ENCODE peak calls at places on chromosomes 7 and 10, in six cellular contexts. One of them, this sample, is unnamed.

GRCh38 chr7:128108129-128108528 is 76.9 kb upstream of the LRRC4 start:
- DNase-seq in SK-N-SH: peak; percentile 77
- DNase-seq in neural progenitor cell: no peak
- DNase-seq in PC-3: no peak
- DNase-seq in HCT116: no peak
- DNase-seq in MM.1S: peak; percentile 10
- DNase-seq in this sample: no peak

GRCh38 chr10:8726087-8726486 is 671.6 kb downstream of the GATA3 start:
- DNase-seq in SK-N-SH: no peak
- DNase-seq in neural progenitor cell: no peak
- DNase-seq in PC-3: peak; percentile 73
- DNase-seq in HCT116: no peak
- DNase-seq in MM.1S: no peak
- DNase-seq in this sample: no peak

GRCh38 chr10:70505908-70506307 is 27.3 kb downstream of the PALD1 start:
- DNase-seq in SK-N-SH: no peak
- DNase-seq in neural progenitor cell: no peak
- DNase-seq in PC-3: no peak
- DNase-seq in HCT116: no peak
- DNase-seq in MM.1S: no peak
- DNase-seq in this sample: no peak

GRCh38 chr7:99525713-99526440 is 21.4 kb downstream of the ZKSCAN5 start:
- DNase-seq in SK-N-SH: no peak
- DNase-seq in neural progenitor cell: peak; percentile 17
- DNase-seq in PC-3: peak; percentile 42
- DNase-seq in HCT116: peak; percentile 13
- DNase-seq in MM.1S: no peak
- DNase-seq in this sample: peak; percentile 32

GRCh38 chr7:112395893-112396292 is 54.4 kb upstream of the IFRD1 start:
- DNase-seq in SK-N-SH: no peak
- DNase-seq in neural progenitor cell: no peak
- DNase-seq in PC-3: no peak
- DNase-seq in HCT116: no peak
- DNase-seq in MM.1S: no peak
- DNase-seq in this sample: no peak

GRCh38 chr7:40815512-40815911 is 680.7 kb downstream of the SUGCT start:
- DNase-seq in SK-N-SH: no peak
- DNase-seq in neural progenitor cell: no peak
- DNase-seq in PC-3: peak; percentile 25
- DNase-seq in HCT116: no peak
- DNase-seq in MM.1S: no peak
- DNase-seq in this sample: peak; percentile 94

GRCh38 chr7:133859191-133859590 is 267.9 kb upstream of the LRGUK start:
- DNase-seq in SK-N-SH: no peak
- DNase-seq in neural progenitor cell: no peak
- DNase-seq in PC-3: no peak
- DNase-seq in HCT116: no peak
- DNase-seq in MM.1S: no peak
- DNase-seq in this sample: no peak

GRCh38 chr7:105756402-105756801 is 120.0 kb downstream of the ATXN7L1 start:
- DNase-seq in SK-N-SH: no peak
- DNase-seq in neural progenitor cell: no peak
- DNase-seq in PC-3: no peak
- DNase-seq in HCT116: no peak
- DNase-seq in MM.1S: no peak
- DNase-seq in this sample: no peak

GRCh38 chr7:106736508-106737201 is 75.7 kb upstream of the CCDC71L start:
- DNase-seq in SK-N-SH: peak; percentile 30
- DNase-seq in neural progenitor cell: peak; percentile 73
- DNase-seq in PC-3: peak; percentile 72
- DNase-seq in HCT116: peak; percentile 73
- DNase-seq in MM.1S: peak; percentile 92
- DNase-seq in this sample: peak; percentile 85

GRCh38 chr7:27346531-27347260 is 104.1 kb downstream of the EVX1 start:
- DNase-seq in SK-N-SH: peak; percentile 4
- DNase-seq in neural progenitor cell: no peak
- DNase-seq in PC-3: peak; percentile 99
- DNase-seq in HCT116: peak; percentile 12
- DNase-seq in MM.1S: no peak
- DNase-seq in this sample: peak; percentile 68

GRCh38 chr10:129417164-129417563 is 49.9 kb upstream of the MGMT start:
- DNase-seq in SK-N-SH: no peak
- DNase-seq in neural progenitor cell: no peak
- DNase-seq in PC-3: no peak
- DNase-seq in HCT116: no peak
- DNase-seq in MM.1S: no peak
- DNase-seq in this sample: peak; percentile 63

GRCh38 chr10:123808873-123809272 is 82.7 kb downstream of the CPXM2 start:
- DNase-seq in SK-N-SH: no peak
- DNase-seq in neural progenitor cell: no peak
- DNase-seq in PC-3: peak; percentile 25
- DNase-seq in HCT116: peak; percentile 21
- DNase-seq in MM.1S: no peak
- DNase-seq in this sample: peak; percentile 97

GRCh38 chr7:126750207-126750911 is 502.4 kb downstream of the GRM8 start:
- DNase-seq in SK-N-SH: no peak
- DNase-seq in neural progenitor cell: no peak
- DNase-seq in PC-3: no peak
- DNase-seq in HCT116: no peak
- DNase-seq in MM.1S: no peak
- DNase-seq in this sample: no peak

GRCh38 chr10:101035916-101036702 is 5.1 kb downstream of the SFXN3 start:
- DNase-seq in SK-N-SH: no peak
- DNase-seq in neural progenitor cell: no peak
- DNase-seq in PC-3: no peak
- DNase-seq in HCT116: no peak
- DNase-seq in MM.1S: no peak
- DNase-seq in this sample: no peak
- H3K36me3 ChIP-seq in SK-N-SH: peaks cover 38% of the 10 kb centered on the region
- H3K36me3 ChIP-seq in neural progenitor cell: no peaks in the 10 kb centered on the region
- H3K36me3 ChIP-seq in PC-3: peaks cover 9% of the 10 kb centered on the region
- H3K36me3 ChIP-seq in HCT116: peaks cover 22% of the 10 kb centered on the region
- H3K36me3 ChIP-seq in MM.1S: no peaks in the 10 kb centered on the region
- H3K36me3 ChIP-seq in this sample: peaks cover 35% of the 10 kb centered on the region

DNA sequence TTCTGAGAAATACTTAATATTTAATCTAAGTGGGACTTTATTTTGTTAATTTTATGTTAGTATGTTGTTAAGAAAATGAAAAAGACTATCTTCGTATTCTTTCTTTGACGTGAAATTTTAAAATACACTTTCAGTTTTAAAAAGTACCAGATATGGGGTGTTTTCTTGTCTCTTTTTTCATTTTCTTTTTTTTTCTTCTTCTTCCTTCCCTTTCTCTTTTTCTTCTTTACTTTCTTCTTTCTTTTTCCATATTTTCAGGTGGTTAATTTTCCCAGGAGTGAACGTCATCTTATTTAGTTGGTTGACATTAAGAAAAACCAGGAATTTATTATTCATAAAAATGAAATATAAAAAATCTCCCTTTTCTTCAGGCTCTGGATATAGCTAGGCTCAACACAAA is 241.4 kb upstream of the FOXP2 start:
- DNase-seq in SK-N-SH: no peak
- DNase-seq in neural progenitor cell: no peak
- DNase-seq in PC-3: no peak
- DNase-seq in HCT116: no peak
- DNase-seq in MM.1S: no peak
- DNase-seq in this sample: no peak
- TF ChIP-seq EZH2phosphoT487 in SK-N-SH: no peak
- TF ChIP-seq EZH2phosphoT487 in neural progenitor cell: no peak
- TF ChIP-seq EZH2phosphoT487 in PC-3: no peak
- TF ChIP-seq EZH2phosphoT487 in HCT116: no peak
- TF ChIP-seq EZH2phosphoT487 in MM.1S: no peak
- TF ChIP-seq EZH2phosphoT487 in this sample: no peak

DNA sequence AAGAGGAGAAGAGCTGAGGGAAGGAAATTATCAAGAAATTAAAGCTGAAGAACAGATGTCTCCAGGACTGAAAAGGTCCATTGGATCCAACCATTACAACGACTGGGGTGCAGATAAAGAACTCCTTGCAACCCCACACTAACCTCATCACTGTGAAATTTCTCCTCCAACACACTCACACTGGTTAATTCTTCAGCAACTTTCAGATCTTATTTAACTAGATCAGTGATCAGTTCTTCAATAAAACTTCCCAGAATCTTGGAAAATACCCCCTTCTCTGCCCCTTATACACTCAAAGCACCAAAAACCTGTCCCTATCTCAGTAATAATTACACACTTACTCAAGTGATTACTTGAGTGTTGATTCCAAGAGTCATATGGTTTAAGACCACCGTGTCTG is 123.9 kb downstream of the MPP7 start:
- DNase-seq in SK-N-SH: no peak
- DNase-seq in neural progenitor cell: no peak
- DNase-seq in PC-3: no peak
- DNase-seq in HCT116: no peak
- DNase-seq in MM.1S: no peak
- DNase-seq in this sample: peak; percentile 5
- H3K9ac ChIP-seq in SK-N-SH: no peak overlapping the region
- H3K9ac ChIP-seq in neural progenitor cell: no peak overlapping the region
- H3K9ac ChIP-seq in PC-3: no peak overlapping the region
- H3K9ac ChIP-seq in HCT116: peak overlapping the region; percentile 53
- H3K9ac ChIP-seq in MM.1S: peak overlapping the region; percentile 34
- H3K9ac ChIP-seq in this sample: no peak overlapping the region

GRCh38 chr7:158731761-158732160 is 27.2 kb upstream of the NCAPG2 start:
- DNase-seq in SK-N-SH: no peak
- DNase-seq in neural progenitor cell: no peak
- DNase-seq in PC-3: no peak
- DNase-seq in HCT116: no peak
- DNase-seq in MM.1S: no peak
- DNase-seq in this sample: no peak
- H3K36me3 ChIP-seq in SK-N-SH: peaks cover 37% of the 10 kb centered on the region
- H3K36me3 ChIP-seq in neural progenitor cell: peaks cover 7% of the 10 kb centered on the region
- H3K36me3 ChIP-seq in PC-3: peaks cover 6% of the 10 kb centered on the region
- H3K36me3 ChIP-seq in HCT116: peaks cover 5% of the 10 kb centered on the region
- H3K36me3 ChIP-seq in MM.1S: no peaks in the 10 kb centered on the region
- H3K36me3 ChIP-seq in this sample: peaks cover 43% of the 10 kb centered on the region

This sample was measured in GM23248.